ENCODE peak calls at places on chromosomes 2 and 18, in seven cellular contexts. U, N, Z, A, L, O and Q are unnamed samples.

GRCh38 chr2:134391751-134392160 is 137.9 kb downstream of the MGAT5 start:
- DNase-seq in U (no peak), N (no peak), Z (no peak), A (no peak), L (no peak), O (no peak), Q (peak; percentile 8)

GRCh38 chr2:227717687-227718567 is at the start of gene SLC19A3:
- DNase-seq in U (no peak), N (peak; percentile 56), Z (peak; percentile 94), A (no peak), L (no peak), O (peak; percentile 38), Q (no peak)

GRCh38 chr2:180679693-180680092 is 300.7 kb upstream of the UBE2E3 start:
- DNase-seq in U (no peak), N (no peak), Z (no peak), A (no peak), L (no peak), O (no peak), Q (no peak)

GRCh38 chr2:219554369-219554768 is 10.5 kb downstream of the TMEM198 start:
- DNase-seq in U (no peak), N (no peak), Z (no peak), A (no peak), L (no peak), O (no peak), Q (no peak)

GRCh38 chr2:1743396-1744150 is 742 bp downstream of the PXDN start:
- DNase-seq in U (no peak), N (no peak), Z (peak; percentile 74), A (no peak), L (peak; percentile 15), O (no peak), Q (no peak)

GRCh38 chr2:121748202-121748601 is 7.2 kb upstream of the TSN start:
- DNase-seq in U (no peak), N (no peak), Z (peak; percentile 61), A (no peak), L (peak; percentile 29), O (no peak), Q (no peak)

GRCh38 chr18:42052137-42052708 is 97.2 kb downstream of the PIK3C3 start:
- DNase-seq in U (no peak), N (no peak), Z (peak; percentile 60), A (no peak), L (peak; percentile 19), O (no peak), Q (no peak)

GRCh38 chr18:906416-907170 is 1.9 kb downstream of the ADCYAP1 start:
- DNase-seq in U (peak; percentile 71), N (no peak), Z (no peak), A (no peak), L (no peak), O (peak; percentile 15), Q (no peak)

GRCh38 chr2:231926761-231927565 is 767 bp upstream of the NPPC start:
- DNase-seq in U (no peak), N (peak; percentile 48), Z (no peak), A (no peak), L (no peak), O (peak; percentile 59), Q (no peak)

GRCh38 chr2:226800941-226801784 is 1.5 kb upstream of the IRS1 start:
- DNase-seq in U (no peak), N (peak; percentile 93), Z (peak; percentile 86), A (peak; percentile 48), L (no peak), O (peak; percentile 90), Q (peak; percentile 40)

GRCh38 chr2:237790353-237790752 is 8.2 kb upstream of the RBM44 start:
- DNase-seq in U (no peak), N (no peak), Z (peak; percentile 53), A (no peak), L (peak; percentile 4), O (no peak), Q (no peak)

GRCh38 chr2:1538663-1539062 is 125.4 kb downstream of the TPO start:
- DNase-seq in U (no peak), N (no peak), Z (peak; percentile 31), A (no peak), L (peak; percentile 57), O (peak; percentile 38), Q (no peak)

GRCh38 chr18:7872569-7872968 is 305.5 kb downstream of the PTPRM start:
- DNase-seq in U (peak; percentile 10), N (no peak), Z (peak; percentile 56), A (no peak), L (peak; percentile 54), O (no peak), Q (no peak)

GRCh38 chr2:201228271-201228911 is 31.9 kb upstream of the CASP8 start:
- DNase-seq in U (no peak), N (no peak), Z (no peak), A (no peak), L (no peak), O (no peak), Q (no peak)

GRCh38 chr2:45980161-45980852 is 316.9 kb upstream of the EPAS1 start:
- DNase-seq in U (peak; percentile 48), N (no peak), Z (no peak), A (no peak), L (no peak), O (no peak), Q (no peak)

GRCh38 chr2:29009270-29009669 is 28.2 kb downstream of the TOGARAM2 start:
- DNase-seq in U (no peak), N (no peak), Z (no peak), A (no peak), L (no peak), O (no peak), Q (no peak)

GRCh38 chr2:241895732-241896641 is 26.5 kb downstream of the RTP5 start:
- DNase-seq in U (no peak), N (no peak), Z (peak; percentile 71), A (no peak), L (no peak), O (peak; percentile 44), Q (no peak)

GRCh38 chr18:58996131-58996632 is 131.5 kb downstream of the ZNF532 start:
- DNase-seq in U (peak; percentile 10), N (no peak), Z (peak; percentile 80), A (no peak), L (peak; percentile 57), O (no peak), Q (no peak)